ENCODE peak calls at places on chromosomes 3 and 15, in eight cellular contexts. Q is heart right ventricle; K is CD8-positive, alpha-beta T cell; A is fibroblast of lung; S is HFF-Myc; T is foreskin fibroblast; F is brain microvascular endothelial cell; B is GM12878. G is an unnamed sample.

GRCh38 chr3:149618151-149619123 is 39.4 kb downstream of the WWTR1 start:
- DNase-seq in Q (peak; percentile 71), K (no peak), A (no peak), S (no peak), T (no peak), F (peak; percentile 78), B (no peak), G (peak; percentile 86)

GRCh38 chr3:21562225-21562624 is 188.8 kb downstream of the ZNF385D start:
- DNase-seq in Q (no peak), K (no peak), A (peak; percentile 21), S (no peak), T (peak; percentile 46), F (no peak), B (no peak), G (no peak)

GRCh38 chr3:183560607-183561006 is 5.1 kb upstream of the KLHL6 start:
- DNase-seq in Q (no peak), K (no peak), A (no peak), S (no peak), T (no peak), F (no peak), B (no peak), G (peak; percentile 13)

GRCh38 chr15:75067123-75067854 is 43.9 kb downstream of the PPCDC start:
- DNase-seq in Q (no peak), K (peak; percentile 21), A (peak; percentile 35), S (no peak), T (peak; percentile 56), F (peak; percentile 81), B (no peak), G (peak; percentile 49)

GRCh38 chr15:89761009-89761831 is 10.2 kb upstream of the MESP1 start:
- DNase-seq in Q (no peak), K (no peak), A (no peak), S (no peak), T (no peak), F (no peak), B (no peak), G (peak; percentile 79)

GRCh38 chr3:23324745-23325144 is 121.6 kb downstream of the UBE2E2 start:
- DNase-seq in Q (no peak), K (no peak), A (peak; percentile 54), S (peak; percentile 10), T (peak; percentile 38), F (peak; percentile 29), B (peak; percentile 12), G (peak; percentile 43)

GRCh38 chr15:56918907-56919707 is 663 bp downstream of the TCF12 start:
- DNase-seq in Q (peak; percentile 36), K (peak; percentile 41), A (peak; percentile 63), S (no peak), T (peak; percentile 85), F (peak; percentile 51), B (no peak), G (peak; percentile 67)

GRCh38 chr3:125573216-125573615 is 22.1 kb downstream of the OSBPL11 start:
- DNase-seq in Q (no peak), K (no peak), A (no peak), S (no peak), T (peak; percentile 76), F (no peak), B (no peak), G (no peak)

GRCh38 chr3:122880624-122881023 is 85.8 kb downstream of the SLC49A4 start:
- DNase-seq in Q (no peak), K (no peak), A (no peak), S (no peak), T (no peak), F (no peak), B (no peak), G (no peak)

GRCh38 chr15:80154336-80154735 is 1.5 kb downstream of the FAH start:
- DNase-seq in Q (no peak), K (no peak), A (peak; percentile 35), S (no peak), T (peak; percentile 83), F (no peak), B (no peak), G (no peak)

GRCh38 chr3:42345811-42346210 is 64.6 kb downstream of the LYZL4 start:
- DNase-seq in Q (no peak), K (peak; percentile 21), A (no peak), S (no peak), T (no peak), F (no peak), B (no peak), G (no peak)

GRCh38 chr15:63530235-63530634 is 25.8 kb downstream of the USP3 start:
- DNase-seq in Q (no peak), K (no peak), A (no peak), S (no peak), T (no peak), F (no peak), B (no peak), G (no peak)

GRCh38 chr15:53447053-53447574 is 312.3 kb downstream of the WDR72 start:
- DNase-seq in Q (no peak), K (no peak), A (no peak), S (no peak), T (no peak), F (no peak), B (no peak), G (no peak)

GRCh38 chr3:137509354-137510045 is 254.6 kb upstream of the SOX14 start:
- DNase-seq in Q (no peak), K (no peak), A (no peak), S (no peak), T (no peak), F (no peak), B (no peak), G (no peak)

DNA sequence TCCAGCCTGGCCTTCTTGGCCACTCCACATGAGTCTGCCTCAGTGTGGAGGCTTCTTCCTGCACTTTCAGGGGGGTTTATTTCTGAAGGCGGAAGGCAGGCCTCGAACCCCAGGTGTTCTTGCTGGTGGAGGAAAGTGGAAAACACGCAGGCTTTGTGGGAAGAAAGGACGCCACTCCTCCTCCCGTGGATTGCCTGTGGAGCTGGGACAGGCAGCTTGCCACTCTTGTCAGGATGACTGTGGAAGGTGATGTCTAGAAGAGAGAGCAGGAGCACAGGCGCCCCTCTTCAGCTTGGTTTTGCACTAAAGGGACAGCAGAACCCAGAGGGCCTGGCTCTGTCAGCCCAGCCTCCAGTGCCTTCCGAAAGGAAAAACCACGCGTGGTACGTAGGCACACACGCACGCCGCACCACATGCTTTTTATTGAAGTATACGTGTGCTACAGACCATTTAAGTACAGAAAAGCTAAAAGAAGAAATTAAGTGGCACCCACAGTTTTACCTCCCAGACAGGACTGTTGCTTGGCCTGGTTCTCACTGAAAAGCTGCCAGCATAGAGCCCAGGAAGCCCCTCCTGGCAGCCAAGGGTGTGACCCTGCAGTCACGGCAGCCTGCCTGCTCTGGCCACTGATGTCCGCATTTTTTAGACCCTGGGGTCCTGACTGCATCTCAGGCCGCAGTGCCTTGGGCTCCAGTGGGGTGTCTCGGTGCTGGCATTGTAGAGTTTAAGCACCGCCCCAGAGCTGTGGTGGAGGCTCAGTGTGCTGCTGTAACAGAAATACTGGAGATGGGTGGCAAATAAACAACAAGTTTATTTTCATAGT is 21.6 kb downstream of the KLF13 start:
- DNase-seq in Q (no peak), K (no peak), A (no peak), S (no peak), T (no peak), F (no peak), B (no peak), G (no peak)
- TF ChIP-seq CTCF in Q (no peak), K (no peak), A (no peak), S (no peak), T (no peak), F (no peak), B (no peak), G (no peak)

DNA sequence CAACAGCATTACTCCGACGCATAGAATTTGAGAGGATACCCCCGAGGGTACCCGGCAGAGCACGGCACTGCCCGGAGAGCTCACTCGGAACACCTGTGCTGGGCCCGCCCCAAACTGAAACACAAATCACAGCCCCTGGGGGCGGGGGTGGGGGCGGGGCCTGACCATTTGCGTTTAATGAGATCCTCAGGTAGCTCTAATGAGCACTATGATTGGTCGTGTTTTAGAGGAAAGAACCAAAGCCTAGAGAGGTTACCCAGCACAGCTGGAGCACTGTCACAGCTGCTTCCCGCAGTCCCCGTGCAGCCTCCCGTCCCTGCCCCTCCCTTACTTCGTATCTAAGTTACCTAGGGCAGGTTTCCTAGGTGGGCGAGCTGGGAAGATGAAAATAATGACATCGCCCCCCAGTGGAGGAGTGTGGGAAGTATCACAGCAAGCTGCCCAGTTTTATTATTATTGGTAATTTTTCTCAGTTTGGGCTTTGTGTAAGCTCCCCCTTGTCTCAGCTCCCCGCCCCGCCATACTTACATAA is 187.1 kb downstream of the PDE8A start:
- DNase-seq in Q (no peak), K (peak; percentile 10), A (peak; percentile 21), S (no peak), T (peak; percentile 18), F (peak; percentile 21), B (no peak), G (peak; percentile 51)
- TF ChIP-seq CTCF in Q (peak; percentile 58), K (peak; percentile 52), A (peak; percentile 63), S (peak; percentile 55), T (peak; percentile 26), F (peak; percentile 77), B (peak; percentile 55), G (peak; percentile 51)

DNA sequence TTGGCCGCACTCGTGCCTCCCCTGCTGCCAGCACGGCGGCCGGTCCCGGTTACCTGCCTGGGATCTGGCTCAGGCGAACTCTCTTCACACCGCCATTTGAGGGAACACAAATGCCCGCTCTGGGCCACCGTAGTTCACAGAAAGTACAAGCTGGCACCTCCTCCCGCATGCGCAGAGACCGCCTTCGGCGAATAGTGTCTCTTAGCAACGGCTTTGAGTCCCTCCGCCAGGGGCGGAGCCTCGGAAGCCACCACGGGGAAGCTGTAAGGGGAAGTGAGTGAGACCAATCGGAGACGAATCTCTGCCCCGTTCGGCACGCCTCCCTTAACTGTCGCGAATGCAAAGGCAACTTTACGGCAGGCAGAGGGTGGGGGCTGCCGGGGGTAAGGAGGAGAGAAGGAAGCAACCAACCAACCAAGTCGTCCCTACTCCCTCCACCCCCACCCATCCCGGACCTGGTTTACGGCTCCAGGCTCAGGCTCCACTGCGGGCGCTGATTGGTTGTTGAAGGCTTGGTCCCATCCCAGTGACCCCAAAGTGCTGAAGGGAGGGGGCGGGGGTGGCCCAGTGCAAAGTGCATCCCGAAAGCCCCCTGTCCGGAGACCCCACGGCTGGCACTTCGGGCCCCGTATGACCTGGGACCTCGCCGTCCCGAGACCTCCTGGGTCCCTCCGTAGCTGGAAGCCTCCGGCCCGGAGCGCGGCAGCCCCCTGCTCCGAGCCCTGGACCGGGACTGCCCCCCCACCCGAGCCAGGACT is at the start of the genes ASB7 and LINS1:
- DNase-seq in Q (peak; percentile 100), K (peak; percentile 99), A (peak; percentile 100), S (peak; percentile 99), T (peak; percentile 100), F (peak; percentile 100), B (peak; percentile 100), G (peak; percentile 100)
- TF ChIP-seq CTCF in Q (no peak), K (no peak), A (no peak), S (no peak), T (no peak), F (no peak), B (no peak), G (no peak)

GRCh38 chr3:85387913-85388510 is 429.2 kb downstream of the CADM2 start:
- DNase-seq in Q (no peak), K (no peak), A (no peak), S (no peak), T (no peak), F (no peak), B (no peak), G (no peak)

DNA sequence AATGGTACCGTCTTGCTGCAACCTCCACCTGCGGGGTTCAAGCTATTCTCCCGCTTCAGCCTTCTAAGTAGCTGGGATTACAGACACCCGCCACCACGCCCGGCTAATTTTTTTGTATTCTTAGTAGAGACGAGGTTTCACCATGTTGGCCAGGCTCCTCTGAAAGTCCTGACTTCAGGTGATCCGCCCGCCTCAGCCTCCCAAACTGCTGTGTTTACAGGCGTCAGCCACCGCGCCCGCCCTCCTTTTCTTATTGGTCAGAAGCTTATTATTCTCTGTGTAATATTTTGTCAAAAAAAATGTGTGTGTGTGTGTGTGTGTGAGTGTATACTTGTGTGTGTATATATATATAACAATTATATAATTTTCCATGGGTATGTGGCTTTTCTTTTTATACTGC is 425.6 kb downstream of the CADM2 start:
- DNase-seq in Q (no peak), K (no peak), A (no peak), S (no peak), T (no peak), F (no peak), B (no peak), G (no peak)
- TF ChIP-seq CTCF in Q (no peak), K (no peak), A (no peak), S (no peak), T (no peak), F (no peak), B (no peak), G (no peak)

G was measured in MCF 10A.